ENCODE peak calls at places on chromosomes 1 and 21, in four cellular contexts. X is A549, F is K562, M is HepG2. R is an unnamed sample.

GRCh38 chr1:51270751-51271150 is 34.7 kb downstream of the RNF11 start:
- DNase-seq in X (no peak), F (no peak), M (no peak), R (no peak)

GRCh38 chr1:47209725-47210330 is 20.0 kb upstream of the PDZK1IP1 start:
- DNase-seq in X (no peak), F (no peak), M (no peak), R (no peak)

GRCh38 chr1:103160281-103160680 is 52.0 kb upstream of the COL11A1 start:
- DNase-seq in X (no peak), F (no peak), M (no peak), R (no peak)

GRCh38 chr1:16971330-16972209 is 8.8 kb downstream of the MFAP2 start:
- DNase-seq in X (no peak), F (peak), M (no peak), R (peak)

GRCh38 chr1:209577346-209577745 is 6.2 kb upstream of the CAMK1G start:
- DNase-seq in X (no peak), F (no peak), M (no peak), R (no peak)

GRCh38 chr21:16792155-16792554 is 720.7 kb upstream of the CXADR start:
- DNase-seq in X (no peak), F (no peak), M (no peak), R (no peak)

GRCh38 chr1:109929170-109929569 is 18.5 kb downstream of the CSF1 start:
- DNase-seq in X (no peak), F (no peak), M (no peak), R (no peak)

GRCh38 chr1:48066951-48067350 is 69.8 kb upstream of the TRABD2B start:
- DNase-seq in X (no peak), F (no peak), M (no peak), R (no peak)

GRCh38 chr21:43866659-43867331 is 1.8 kb downstream of the AGPAT3 start:
- DNase-seq in X (no peak), F (peak), M (peak), R (no peak)

GRCh38 chr1:224433041-224433670 is 1.4 kb downstream of the WDR26 start:
- DNase-seq in X (no peak), F (peak), M (no peak), R (no peak)

GRCh38 chr1:203140076-203140475 is 12.6 kb downstream of the ADORA1 start:
- DNase-seq in X (no peak), F (no peak), M (no peak), R (no peak)

GRCh38 chr1:203265541-203265940 is 36.1 kb upstream of the CHIT1 start:
- DNase-seq in X (no peak), F (no peak), M (no peak), R (no peak)

GRCh38 chr21:15848632-15849031 is 118.8 kb downstream of the USP25 start:
- DNase-seq in X (peak), F (no peak), M (no peak), R (no peak)

GRCh38 chr1:216945506-216946080 is 222.4 kb upstream of the ESRRG start:
- DNase-seq in X (no peak), F (no peak), M (no peak), R (no peak)

GRCh38 chr1:26861286-26861701 is 1.7 kb upstream of the SFN start:
- DNase-seq in X (peak), F (peak), M (no peak), R (no peak)

GRCh38 chr1:23745515-23745914 is 2.2 kb downstream of the ELOA start:
- DNase-seq in X (peak), F (peak), M (peak), R (no peak)

GRCh38 chr1:150012611-150013010 is 2.1 kb upstream of the OTUD7B start:
- DNase-seq in X (no peak), F (no peak), M (no peak), R (no peak)

GRCh38 chr1:19877821-19878636 is 4.2 kb upstream of the OTUD3 start:
- DNase-seq in X (no peak), F (peak), M (no peak), R (no peak)

GRCh38 chr1:220884981-220885918 is 6.0 kb downstream of the HLX start:
- DNase-seq in X (no peak), F (no peak), M (no peak), R (no peak)

GRCh38 chr1:221845650-221846371 is 103.9 kb upstream of the DUSP10 start:
- DNase-seq in X (peak), F (peak), M (peak), R (no peak)

GRCh38 chr1:16077430-16078245 is 4.2 kb upstream of the FAM131C start:
- DNase-seq in X (no peak), F (no peak), M (peak), R (no peak)

GRCh38 chr1:206971029-206971655 is 882 bp upstream of the FCAMR start:
- DNase-seq in X (no peak), F (no peak), M (no peak), R (no peak)

GRCh38 chr1:94622757-94623156 is 81.2 kb upstream of the F3 start:
- DNase-seq in X (no peak), F (no peak), M (no peak), R (no peak)

GRCh38 chr1:56627019-56627635 is 18.0 kb upstream of the PRKAA2 start:
- DNase-seq in X (no peak), F (no peak), M (no peak), R (no peak)

GRCh38 chr1:153566414-153567371 is 1.0 kb upstream of the S100A2 start:
- DNase-seq in X (peak), F (peak), M (peak), R (peak)

GRCh38 chr1:36203554-36204346 is 20.5 kb upstream of the THRAP3 start:
- DNase-seq in X (no peak), F (no peak), M (no peak), R (no peak)

GRCh38 chr1:197911857-197912696 is 5.1 kb upstream of the LHX9 start:
- DNase-seq in X (no peak), F (no peak), M (no peak), R (peak)

GRCh38 chr1:197776348-197777082 is 1.2 kb upstream of the DENND1B start:
- DNase-seq in X (no peak), F (no peak), M (no peak), R (no peak)

GRCh38 chr21:25170681-25171080 is 436.6 kb downstream of the MRPL39 start:
- DNase-seq in X (no peak), F (no peak), M (no peak), R (no peak)

GRCh38 chr1:53365405-53366063 is 37.7 kb upstream of the LRP8 start:
- DNase-seq in X (no peak), F (no peak), M (no peak), R (peak)

GRCh38 chr1:32111789-32112188 is 3.9 kb downstream of the KPNA6 start:
- DNase-seq in X (no peak), F (no peak), M (no peak), R (no peak)

GRCh38 chr1:109784551-109785252 is 21.0 kb upstream of the EPS8L3 start:
- DNase-seq in X (no peak), F (no peak), M (no peak), R (no peak)

GRCh38 chr1:106746448-106747085 is 309.9 kb upstream of the PRMT6 start:
- DNase-seq in X (no peak), F (no peak), M (no peak), R (no peak)

GRCh38 chr1:21022279-21023040 is 154.2 kb downstream of the EIF4G3 start:
- DNase-seq in X (peak), F (peak), M (peak), R (no peak)

GRCh38 chr1:8165595-8166360 is 139.7 kb upstream of the ERRFI1 start:
- DNase-seq in X (no peak), F (peak), M (no peak), R (no peak)

GRCh38 chr1:119549719-119550141 is 42.7 kb downstream of the HSD3B1 start:
- DNase-seq in X (peak), F (peak), M (peak), R (peak)

GRCh38 chr1:109639841-109640184 is 16.1 kb upstream of the GSTM4 start:
- DNase-seq in X (no peak), F (no peak), M (no peak), R (no peak)

GRCh38 chr1:49363628-49364027 is 586.9 kb upstream of the BEND5 start:
- DNase-seq in X (no peak), F (no peak), M (no peak), R (no peak)

GRCh38 chr1:221462345-221462744 is 279.5 kb downstream of the DUSP10 start:
- DNase-seq in X (no peak), F (no peak), M (no peak), R (no peak)

DNA sequence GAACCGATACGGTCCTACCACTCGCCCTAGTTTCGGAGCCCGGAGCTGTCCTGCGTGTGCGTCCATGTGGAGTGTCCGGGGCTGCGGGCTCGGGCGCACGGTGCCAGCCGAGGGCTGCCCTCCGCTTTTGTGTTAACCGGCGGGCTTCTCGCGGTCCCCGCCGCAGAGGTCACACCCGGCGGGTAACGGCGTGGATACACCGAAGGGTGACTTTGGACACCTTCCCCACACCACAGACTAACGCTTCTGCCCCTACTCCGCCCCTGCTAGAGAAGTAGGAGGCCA is 695 bp upstream of the ATF3 start:
- DNase-seq in X (no peak), F (no peak), M (no peak), R (no peak)
- TF ChIP-seq RNF2 in X (no peak), F (no peak), M (peak), R (no peak)

GRCh38 chr21:39096754-39097153 is 86.5 kb downstream of the PSMG1 start:
- DNase-seq in X (no peak), F (no peak), M (no peak), R (peak)

GRCh38 chr21:39097335-39097861 is 85.9 kb downstream of the PSMG1 start:
- DNase-seq in X (no peak), F (no peak), M (no peak), R (no peak)

GRCh38 chr21:39099859-39100258 is 83.4 kb downstream of the PSMG1 start:
- DNase-seq in X (no peak), F (no peak), M (no peak), R (no peak)

GRCh38 chr21:39098696-39099111 is 84.5 kb downstream of the PSMG1 start:
- DNase-seq in X (no peak), F (no peak), M (peak), R (no peak)

GRCh38 chr21:39097981-39098380 is 85.3 kb downstream of the PSMG1 start:
- DNase-seq in X (no peak), F (no peak), M (no peak), R (no peak)
- TF ChIP-seq RNF2 in X (no peak), F (no peak), M (no peak), R (no peak)

GRCh38 chr1:229975047-229975446 is 92.0 kb upstream of the GALNT2 start:
- DNase-seq in X (no peak), F (no peak), M (no peak), R (no peak)

GRCh38 chr1:229984992-229985985 is 81.7 kb upstream of the GALNT2 start:
- DNase-seq in X (no peak), F (no peak), M (no peak), R (no peak)

GRCh38 chr1:229981736-229982135 is 85.3 kb upstream of the GALNT2 start:
- DNase-seq in X (no peak), F (no peak), M (no peak), R (no peak)

GRCh38 chr1:229984310-229984991 is 82.6 kb upstream of the GALNT2 start:
- DNase-seq in X (no peak), F (no peak), M (peak), R (no peak)

GRCh38 chr1:229980009-229980408 is 87.0 kb upstream of the GALNT2 start:
- DNase-seq in X (no peak), F (no peak), M (no peak), R (no peak)
- TF ChIP-seq RNF2 in X (no peak), F (no peak), M (no peak), R (no peak)

DNA sequence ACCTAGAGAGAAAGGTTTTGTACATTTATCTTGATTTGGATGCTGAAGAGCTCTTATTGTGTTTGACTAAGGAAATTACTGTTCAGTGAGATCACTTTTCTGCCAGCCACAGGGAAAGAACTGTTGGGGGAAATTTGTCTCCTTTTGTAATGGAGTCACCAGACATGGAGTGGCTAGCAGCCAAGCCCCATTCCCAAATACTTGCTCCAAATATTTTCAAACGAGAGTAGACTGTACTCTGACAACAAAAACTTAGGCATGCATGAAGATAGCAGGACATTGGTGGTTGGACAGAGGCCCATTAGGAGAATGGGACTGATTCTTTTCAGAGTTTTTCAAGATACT is 21.1 kb downstream of the IPO9 start:
- DNase-seq in X (no peak), F (no peak), M (no peak), R (no peak)
- TF ChIP-seq RNF2 in X (no peak), F (no peak), M (no peak), R (no peak)

DNA sequence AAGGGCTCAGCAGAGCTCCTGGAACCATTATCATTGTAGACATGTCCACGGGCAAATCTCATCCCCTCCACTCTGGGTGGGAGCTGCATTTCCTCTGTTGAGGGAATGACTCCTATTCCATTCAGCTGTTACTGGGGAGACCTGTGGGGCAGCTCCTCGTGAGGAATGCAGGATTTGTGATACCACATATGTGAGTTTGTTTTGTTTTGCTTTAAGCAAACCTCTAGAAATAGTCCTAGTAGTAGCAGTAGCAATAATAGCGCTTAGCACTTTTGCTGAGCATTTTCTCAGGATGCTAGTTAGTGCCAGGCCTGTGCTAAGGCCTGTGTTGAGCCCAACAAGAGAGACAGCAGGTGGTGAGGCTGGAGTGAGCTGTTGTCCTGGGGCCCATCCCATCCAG is 10.8 kb downstream of the OLIG1 start:
- DNase-seq in X (no peak), F (no peak), M (no peak), R (no peak)
- TF ChIP-seq RNF2 in X (no peak), F (no peak), M (no peak), R (no peak)

GRCh38 chr1:228514421-228514820 is 27.2 kb downstream of the RNF187 start:
- DNase-seq in X (no peak), F (peak), M (no peak), R (no peak)

GRCh38 chr1:228511014-228511413 is 23.8 kb downstream of the RNF187 start:
- DNase-seq in X (no peak), F (no peak), M (no peak), R (no peak)

GRCh38 chr1:228511539-228512445 is 24.6 kb downstream of the RNF187 start:
- DNase-seq in X (no peak), F (no peak), M (no peak), R (no peak)

GRCh38 chr1:228513244-228513900 is 26.2 kb downstream of the RNF187 start:
- DNase-seq in X (no peak), F (peak), M (no peak), R (no peak)

DNA sequence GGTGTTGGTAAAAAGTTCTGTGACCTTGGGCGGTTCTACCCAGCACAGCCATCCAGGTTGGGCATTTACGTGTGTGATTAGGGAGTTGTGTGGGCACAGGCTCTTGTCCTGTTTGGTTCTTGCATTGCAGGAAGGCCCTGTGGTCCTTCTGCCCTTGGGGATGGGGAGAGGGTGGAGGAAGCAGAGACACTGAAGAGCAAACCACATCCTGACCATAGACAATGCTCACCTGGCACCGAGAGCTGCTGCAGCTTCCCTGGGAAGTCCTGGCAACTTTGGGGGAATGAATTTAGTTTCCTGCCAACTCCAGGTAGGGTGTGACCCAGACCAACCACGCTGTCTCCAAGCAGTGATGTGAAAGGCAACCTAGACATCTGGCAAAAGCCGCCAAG is 25.7 kb downstream of the RNF187 start:
- DNase-seq in X (no peak), F (no peak), M (no peak), R (no peak)
- TF ChIP-seq RNF2 in X (no peak), F (no peak), M (no peak), R (no peak)

R was measured in H1.